ENCODE peak calls at places on chromosomes 4 and X, in five cellular contexts. V is left lung, M is A673, B is prostate gland, E is OCI-LY7. L is an unnamed sample.

GRCh38 chr4:158578476-158578875 is 56.8 kb downstream of the RXFP1 start:
- DNase-seq in B (no peak), M (peak; percentile 35), E (peak; percentile 4), V (no peak), L (no peak)

GRCh38 chr4:82842593-82842992 is 44.0 kb upstream of the SCD5 start:
- DNase-seq in E (peak; percentile 16), B (no peak), M (peak; percentile 3), V (no peak), L (no peak)

GRCh38 chrX:97766496-97767095 is 882.9 kb downstream of the RPA4 start:
- DNase-seq in V (no peak), B (no peak), M (peak; percentile 23), E (no peak), L (no peak)

GRCh38 chr4:17814140-17814539 is 3.4 kb downstream of the NCAPG start:
- DNase-seq in V (no peak), E (no peak), B (no peak), M (no peak), L (no peak)

GRCh38 chrX:11100281-11101035 is 10.7 kb upstream of the HCCS start:
- DNase-seq in B (peak; percentile 36), E (no peak), M (peak; percentile 55), V (no peak), L (peak; percentile 79)

GRCh38 chrX:65528705-65529340 is 5.8 kb downstream of the LAS1L start:
- DNase-seq in B (peak; percentile 7), E (peak; percentile 42), M (peak; percentile 50), V (no peak), L (no peak)

GRCh38 chr4:5165419-5166369 is 114.4 kb downstream of the STK32B start:
- DNase-seq in B (no peak), M (peak; percentile 94), V (no peak), E (no peak), L (no peak)

GRCh38 chrX:22445880-22446279 is 173.2 kb downstream of the CBLL2 start:
- DNase-seq in V (no peak), M (peak; percentile 2), E (no peak), B (no peak), L (no peak)

DNA sequence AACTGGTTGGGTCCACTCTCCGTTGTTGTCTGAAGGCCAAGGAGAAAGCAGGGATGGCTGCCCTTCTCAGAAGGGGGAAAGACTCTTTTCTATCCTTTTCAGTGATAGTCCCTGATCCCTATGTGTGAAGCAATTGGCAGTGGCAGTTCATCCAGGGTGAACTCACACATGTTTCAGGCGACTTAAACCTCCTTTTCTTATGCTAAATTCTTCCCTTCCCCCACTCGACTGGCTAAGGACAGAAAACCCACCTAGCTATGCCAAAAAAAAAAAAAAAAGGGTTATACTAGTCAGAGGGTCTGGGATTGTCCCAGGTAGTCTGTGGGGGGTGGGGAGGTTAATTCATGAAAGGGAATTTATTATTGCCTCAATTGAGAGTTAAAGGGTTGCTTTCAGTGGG is 12.2 kb upstream of the ZNF280C start:
- DNase-seq in V (no peak), M (no peak), E (no peak), B (no peak), L (no peak)
- H3K4me3 ChIP-seq in V (no peak overlapping the region), M (no peak overlapping the region), E (no peak overlapping the region), B (no peak overlapping the region), L (no peak overlapping the region)

GRCh38 chr4:125283702-125284279 is 31.0 kb upstream of the FAT4 start:
- DNase-seq in E (peak; percentile 25), V (no peak), M (peak; percentile 46), B (no peak), L (peak; percentile 18)
- TF ChIP-seq CTCF in E (peak; percentile 85), V (peak; percentile 24), M (peak; percentile 69), B (peak; percentile 57), L (peak; percentile 48)

DNA sequence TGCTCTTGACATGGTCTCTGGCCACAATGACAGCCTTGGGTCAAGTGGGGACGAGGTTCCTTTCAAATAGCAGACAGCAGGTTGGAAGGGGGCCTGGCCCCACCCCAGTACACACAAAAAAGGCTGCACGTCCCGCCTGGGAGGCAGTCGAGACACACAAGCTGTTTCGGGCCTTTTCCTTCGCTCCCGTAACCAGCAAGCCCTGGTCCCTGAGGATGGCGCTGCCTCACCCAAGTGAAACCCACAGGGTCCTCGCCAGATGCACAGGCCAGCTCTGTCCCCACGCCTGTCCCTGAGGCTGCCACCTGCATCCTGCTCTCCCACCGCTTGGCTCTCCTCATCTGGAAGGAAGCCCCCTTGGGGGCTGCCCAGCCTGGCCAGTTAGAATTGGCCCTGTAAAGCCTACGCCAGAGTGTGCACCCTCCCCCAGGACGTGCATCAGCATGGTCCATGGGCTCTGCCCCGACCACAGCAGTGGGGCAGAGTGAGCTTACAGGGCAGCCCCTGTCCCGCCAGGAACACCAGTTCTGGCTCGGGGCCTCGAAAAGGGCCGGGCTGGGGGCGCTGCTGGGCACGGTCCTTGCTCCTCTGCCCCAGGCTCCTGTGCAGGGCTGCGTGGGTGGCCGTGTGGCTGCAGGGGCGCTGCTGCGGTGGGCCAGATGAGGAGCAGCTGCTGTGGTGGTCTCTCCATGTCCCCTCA is 2.0 kb downstream of the CPLX1 start:
- DNase-seq in V (peak; percentile 22), M (no peak), B (no peak), E (no peak), L (no peak)
- H3K4me3 ChIP-seq in V (no peak overlapping the region), M (no peak overlapping the region), B (no peak overlapping the region), E (no peak overlapping the region), L (no peak overlapping the region)

DNA sequence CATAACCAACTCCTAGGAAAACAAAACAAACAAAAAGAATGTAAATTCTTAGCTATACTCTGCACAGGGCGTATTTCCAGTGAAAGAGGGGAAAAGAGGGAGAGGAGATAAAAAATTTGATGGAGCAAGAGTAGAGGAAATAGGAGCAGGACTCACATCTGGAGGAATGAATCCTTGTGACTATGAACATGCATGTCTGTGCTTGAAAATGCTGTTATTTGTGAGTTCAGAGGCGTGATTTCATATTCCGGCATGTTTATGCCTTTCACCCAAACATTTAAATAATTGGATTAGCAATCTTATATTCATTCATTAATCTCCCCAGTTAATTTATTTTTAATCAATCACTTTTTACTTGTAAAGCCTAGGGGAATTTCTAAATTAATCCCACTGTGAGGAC is 11.2 kb upstream of the NUDT11 start:
- DNase-seq in V (no peak), E (no peak), B (no peak), M (no peak), L (no peak)
- TF ChIP-seq CTCF in V (no peak), E (no peak), B (no peak), M (no peak), L (no peak)